ENCODE peak calls at places on chromosomes 5 and 9, in eight cellular contexts. I is lower leg skin, E is tibial nerve, L is stomach, U is gastrocnemius medialis, T is NB4, D is IMR-90, N is thyroid gland. J is an unnamed sample.
A peak's percentile ranks its signal among the peaks of the same experiment; 100 is the strongest.

GRCh38 chr9:82532504-82532903 is 530.4 kb downstream of the RASEF start:
- DNase-seq in T (peak; percentile 2), E (no peak), I (no peak), U (no peak), D (peak; percentile 19), L (no peak), N (no peak), J (no peak)

GRCh38 chr5:158414780-158415179 is 555.8 kb upstream of the CLINT1 start:
- DNase-seq in U (no peak), I (no peak), T (no peak), E (peak; percentile 28), D (peak; percentile 86), L (no peak), N (no peak), J (no peak)

GRCh38 chr5:19031491-19031890 is 956.5 kb downstream of the CDH18 start:
- DNase-seq in N (no peak), D (no peak), L (no peak), T (no peak), E (no peak), U (no peak), I (no peak), J (no peak)

GRCh38 chr5:150153957-150154617 is 1.6 kb downstream of the PDGFRB start:
- DNase-seq in N (no peak), T (peak; percentile 74), L (no peak), E (no peak), U (no peak), D (peak; percentile 80), I (no peak), J (no peak)

GRCh38 chr9:69463497-69464068 is 138.6 kb downstream of the ENTREP1 start:
- DNase-seq in L (no peak), N (no peak), D (no peak), U (no peak), T (no peak), E (no peak), I (no peak), J (no peak)

GRCh38 chr9:108816037-108816436 is 39.7 kb downstream of the ACTL7B start:
- DNase-seq in T (peak; percentile 78), L (no peak), N (no peak), I (no peak), U (no peak), E (no peak), D (no peak), J (no peak)

GRCh38 chr9:113687680-113688371 is 188.3 kb upstream of the ZNF618 start:
- DNase-seq in L (no peak), E (no peak), I (no peak), D (no peak), T (no peak), N (no peak), U (no peak), J (no peak)

GRCh38 chr5:146878471-146879172 is at the start of gene PPP2R2B:
- DNase-seq in U (no peak), N (peak; percentile 35), E (no peak), I (no peak), T (no peak), L (peak; percentile 37), D (peak; percentile 1), J (peak; percentile 79)

GRCh38 chr9:37037744-37038640 is 3.9 kb upstream of the PAX5 start:
- DNase-seq in I (no peak), E (no peak), T (no peak), L (no peak), U (no peak), D (no peak), N (no peak), J (no peak)

GRCh38 chr9:96218821-96219614 is 83.0 kb downstream of the HSD17B3 start:
- DNase-seq in N (peak; percentile 13), E (no peak), L (no peak), T (no peak), I (no peak), D (no peak), U (no peak), J (no peak)

GRCh38 chr5:150487199-150488061 is 20.5 kb upstream of the NDST1 start:
- DNase-seq in E (peak; percentile 53), I (no peak), T (peak; percentile 77), U (peak; percentile 82), D (peak; percentile 34), N (peak; percentile 50), L (peak; percentile 44), J (no peak)

GRCh38 chr9:96256800-96257199 is 45.2 kb downstream of the HSD17B3 start:
- DNase-seq in I (no peak), D (peak; percentile 11), L (no peak), U (no peak), N (no peak), E (no peak), T (peak; percentile 60), J (no peak)

GRCh38 chr9:116565986-116566385 is 121.1 kb upstream of the TRIM32 start:
- DNase-seq in D (no peak), E (no peak), U (no peak), I (no peak), N (no peak), L (no peak), T (no peak), J (no peak)

GRCh38 chr9:31608413-31608812 is 776.0 kb upstream of the ACO1 start:
- DNase-seq in D (no peak), U (no peak), L (no peak), N (no peak), I (no peak), T (no peak), E (no peak), J (no peak)

DNA sequence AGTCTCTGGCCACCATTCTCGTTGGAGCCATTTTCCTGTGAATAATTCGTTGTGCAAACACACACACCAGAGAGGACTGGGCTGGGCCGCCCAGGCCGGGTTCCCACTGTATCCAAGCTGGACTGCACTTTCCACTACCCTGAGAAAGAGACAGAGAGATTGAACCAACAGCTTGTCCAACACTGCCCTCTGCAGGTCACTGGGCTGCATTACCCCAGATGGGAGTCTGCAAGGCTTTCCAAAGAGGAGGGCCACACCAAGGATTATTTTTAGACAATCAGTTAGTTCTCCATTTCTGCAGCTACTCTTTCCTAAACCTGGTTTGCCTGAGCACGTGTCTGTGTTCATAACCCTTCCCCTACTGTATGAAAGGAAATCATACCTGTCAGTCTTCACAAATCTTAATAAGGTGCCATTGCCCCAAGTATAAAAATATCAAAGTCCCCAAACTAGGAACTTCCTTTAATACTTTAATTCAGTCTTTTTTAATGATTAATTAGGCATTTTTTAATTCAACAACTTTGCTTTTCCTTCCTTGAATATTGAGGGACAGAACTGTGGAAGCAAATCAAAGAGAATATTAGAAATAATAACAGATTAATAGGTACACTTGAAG is 13.3 kb upstream of the FGF1 start:
- DNase-seq in D (peak; percentile 84), T (peak; percentile 88), L (peak; percentile 89), U (peak; percentile 82), E (peak; percentile 92), I (peak; percentile 84), N (peak; percentile 87), J (peak; percentile 59)
- TF ChIP-seq POLR2A in D (peak; percentile 69), T (no peak), L (no peak), U (no peak), E (no peak), I (no peak), N (no peak), J (no peak)

GRCh38 chr5:72154076-72154756 is 46.9 kb downstream of the MAP1B start:
- DNase-seq in I (no peak), E (no peak), T (no peak), U (no peak), D (no peak), L (peak; percentile 29), N (peak; percentile 14), J (no peak)
- TF ChIP-seq POLR2A in I (no peak), E (no peak), T (no peak), U (no peak), D (no peak), L (no peak), N (no peak), J (no peak)

DNA sequence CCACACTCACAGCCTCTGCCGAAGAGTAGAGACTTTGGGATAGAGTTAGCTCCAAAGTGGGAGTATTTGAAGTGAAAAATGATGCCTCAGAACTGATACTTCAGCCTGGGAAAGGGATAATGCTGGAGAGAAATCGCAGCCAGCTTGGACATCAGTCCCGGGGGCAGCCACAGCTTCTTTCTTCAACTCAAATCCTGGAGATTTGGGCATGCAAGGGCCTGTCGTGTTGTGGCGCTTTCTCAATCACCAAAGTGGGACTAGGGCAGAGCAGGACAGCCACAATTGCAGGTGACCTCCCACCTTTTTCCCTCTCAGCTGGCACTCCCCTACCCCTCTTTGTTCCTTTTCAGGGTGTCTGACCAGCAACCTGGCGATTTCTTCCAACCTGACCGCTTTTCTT is 70.4 kb downstream of the UBAP1 start:
- DNase-seq in E (no peak), N (no peak), U (no peak), L (no peak), I (no peak), T (no peak), D (no peak), J (no peak)
- TF ChIP-seq POLR2A in E (no peak), N (no peak), U (no peak), L (no peak), I (no peak), T (no peak), D (no peak), J (no peak)

GRCh38 chr5:1462358-1462757 is 17.1 kb upstream of the SLC6A3 start:
- DNase-seq in U (no peak), D (no peak), L (no peak), N (no peak), I (no peak), E (no peak), T (no peak), J (no peak)

GRCh38 chr5:1465117-1465516 is 19.9 kb upstream of the SLC6A3 start:
- DNase-seq in E (no peak), I (no peak), T (no peak), N (no peak), U (no peak), D (no peak), L (no peak), J (no peak)

GRCh38 chr5:1463326-1464095 is 18.3 kb upstream of the SLC6A3 start:
- DNase-seq in D (no peak), E (no peak), U (no peak), I (no peak), L (no peak), N (no peak), T (no peak), J (no peak)

GRCh38 chr5:1464511-1464910 is 19.3 kb upstream of the SLC6A3 start:
- DNase-seq in E (no peak), N (no peak), D (no peak), T (no peak), U (no peak), I (no peak), L (no peak), J (no peak)

GRCh38 chr5:1464096-1464446 is 18.8 kb upstream of the SLC6A3 start:
- DNase-seq in U (no peak), E (no peak), T (no peak), I (no peak), N (peak; percentile 0), L (no peak), D (no peak), J (no peak)
- TF ChIP-seq POLR2A in U (no peak), E (no peak), T (no peak), I (no peak), N (no peak), L (no peak), D (no peak), J (no peak)

GRCh38 chr9:134135343-134136116 is at the start of gene WDR5:
- DNase-seq in T (peak; percentile 92), L (peak; percentile 93), I (peak; percentile 84), N (peak; percentile 89), E (peak; percentile 79), U (peak; percentile 90), D (peak; percentile 85), J (peak; percentile 99)
- TF ChIP-seq POLR2A in T (peak; percentile 56), L (no peak), I (no peak), N (peak; percentile 73), E (peak; percentile 66), U (no peak), D (no peak), J (peak; percentile 72)

J was measured in H54.